ENCODE peak calls at places on chromosomes 3 and 15, in seven cellular contexts. J is psoas muscle; O is tibial artery; T is cardiac muscle cell; B is upper lobe of left lung; A is pancreas; U is CD8-positive, alpha-beta T cell. N is an unnamed sample.
A peak's percentile ranks its signal among the peaks of the same experiment; 100 is the strongest.

GRCh38 chr3:54853573-54854404 is 74.1 kb downstream of the LRTM1 start:
- DNase-seq in J (peak; percentile 78), A (peak; percentile 72), B (peak; percentile 92), U (no peak), O (peak; percentile 78), T (peak; percentile 88), N (no peak)

GRCh38 chr3:65664927-65665326 is 373.8 kb downstream of the MAGI1 start:
- DNase-seq in B (no peak), U (no peak), J (no peak), T (no peak), O (no peak), A (no peak), N (no peak)

GRCh38 chr3:158668506-158668905 is 3.9 kb downstream of the LXN start:
- DNase-seq in T (no peak), B (no peak), J (no peak), A (no peak), O (no peak), U (no peak), N (no peak)

GRCh38 chr3:49703443-49703927 is 14.1 kb downstream of the RNF123 start:
- DNase-seq in J (peak; percentile 63), O (no peak), B (no peak), A (peak; percentile 73), T (peak; percentile 68), U (peak; percentile 72), N (no peak)

GRCh38 chr15:74306801-74307217 is 60.6 kb downstream of the CYP11A1 start:
- DNase-seq in J (no peak), A (no peak), B (no peak), U (no peak), O (no peak), T (no peak), N (no peak)

GRCh38 chr3:28586325-28586724 is 237.7 kb upstream of the AZI2 start:
- DNase-seq in T (no peak), B (no peak), O (no peak), U (no peak), A (no peak), J (no peak), N (no peak)

GRCh38 chr3:47781326-47781684 is 388 bp downstream of the SMARCC1 start:
- DNase-seq in A (peak; percentile 67), U (peak; percentile 71), B (peak; percentile 95), T (peak; percentile 74), J (peak; percentile 73), O (peak; percentile 81), N (no peak)

GRCh38 chr3:162538906-162539305 is 1042.3 kb downstream of the OTOL1 start:
- DNase-seq in U (no peak), J (no peak), A (no peak), O (no peak), B (no peak), T (no peak), N (no peak)

GRCh38 chr3:149332227-149332765 is 1.1 kb downstream of the TM4SF18 start:
- DNase-seq in B (no peak), O (no peak), T (no peak), A (no peak), U (no peak), J (no peak), N (no peak)

GRCh38 chr15:36601497-36601932 is 22.1 kb downstream of the CDIN1 start:
- DNase-seq in U (no peak), O (peak; percentile 86), A (no peak), T (peak; percentile 54), J (peak; percentile 48), B (no peak), N (no peak)

GRCh38 chr3:2957115-2957514 is 153.1 kb downstream of the IL5RA start:
- DNase-seq in A (no peak), U (no peak), O (no peak), J (no peak), B (no peak), T (no peak), N (no peak)

GRCh38 chr15:61834076-61834697 is 226.1 kb downstream of the VPS13C start:
- DNase-seq in O (peak; percentile 87), U (peak; percentile 59), B (peak; percentile 94), A (peak; percentile 85), T (peak; percentile 85), J (peak; percentile 82), N (peak; percentile 19)

GRCh38 chr3:157333551-157333991 is 103.1 kb upstream of the PTX3 start:
- DNase-seq in T (no peak), U (no peak), O (no peak), J (no peak), B (no peak), A (no peak), N (no peak)
- H3K4me3 ChIP-seq in T (no peak overlapping the region), U (no peak overlapping the region), O (no peak overlapping the region), J (no peak overlapping the region), B (no peak overlapping the region), A (no peak overlapping the region), N (no peak overlapping the region)

GRCh38 chr3:113279686-113280085 is 68.3 kb downstream of the BOC start:
- DNase-seq in U (no peak), O (no peak), T (no peak), J (no peak), A (no peak), B (peak; percentile 51), N (no peak)

GRCh38 chr3:113278599-113278955 is 67.2 kb downstream of the BOC start:
- DNase-seq in J (no peak), A (no peak), B (no peak), O (no peak), T (no peak), U (no peak), N (no peak)

GRCh38 chr3:113276581-113277080 is 65.3 kb downstream of the BOC start:
- DNase-seq in A (no peak), J (no peak), B (no peak), O (no peak), U (no peak), T (no peak), N (no peak)

GRCh38 chr3:113277414-113277813 is 66.1 kb downstream of the BOC start:
- DNase-seq in A (no peak), T (no peak), U (no peak), O (no peak), B (no peak), J (no peak), N (no peak)

DNA sequence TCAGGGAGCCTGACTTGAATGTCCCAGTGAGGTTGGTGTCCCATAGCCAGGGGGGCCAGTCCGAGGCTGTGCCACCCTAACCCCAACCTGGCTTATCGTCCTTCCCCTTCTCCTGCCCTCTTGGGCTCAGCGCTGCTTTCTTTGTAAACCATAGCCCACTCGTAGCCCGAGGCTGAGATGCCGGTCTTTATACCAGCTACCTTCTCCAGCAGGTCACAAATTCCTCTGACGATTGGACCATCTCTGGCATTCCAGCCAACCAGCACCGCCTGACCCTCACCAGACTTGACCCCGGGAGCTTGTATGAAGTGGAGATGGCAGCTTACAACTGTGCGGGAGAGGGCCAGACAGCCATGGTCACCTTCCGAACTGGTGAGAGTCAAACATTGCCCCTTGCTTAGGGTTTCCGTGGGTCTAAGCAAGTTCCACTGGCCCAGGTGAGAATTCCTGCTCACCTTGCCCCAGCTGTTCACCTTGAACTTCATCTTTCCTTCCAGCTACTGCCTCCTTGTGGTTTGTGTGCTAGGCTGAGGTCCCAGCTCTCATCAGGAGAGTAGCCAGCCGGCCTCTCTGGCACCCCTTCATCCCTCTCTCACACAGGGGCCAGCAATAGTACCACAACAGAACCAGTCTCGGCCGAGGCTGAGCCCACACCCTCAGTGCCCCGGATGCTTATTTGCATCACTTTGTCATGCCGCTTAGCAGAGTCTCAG is 66.7 kb downstream of the BOC start:
- DNase-seq in J (no peak), B (no peak), O (no peak), T (no peak), A (no peak), U (no peak), N (no peak)
- TF ChIP-seq CTCF in J (no peak), B (no peak), O (no peak), T (no peak), A (no peak), U (no peak), N (no peak)

DNA sequence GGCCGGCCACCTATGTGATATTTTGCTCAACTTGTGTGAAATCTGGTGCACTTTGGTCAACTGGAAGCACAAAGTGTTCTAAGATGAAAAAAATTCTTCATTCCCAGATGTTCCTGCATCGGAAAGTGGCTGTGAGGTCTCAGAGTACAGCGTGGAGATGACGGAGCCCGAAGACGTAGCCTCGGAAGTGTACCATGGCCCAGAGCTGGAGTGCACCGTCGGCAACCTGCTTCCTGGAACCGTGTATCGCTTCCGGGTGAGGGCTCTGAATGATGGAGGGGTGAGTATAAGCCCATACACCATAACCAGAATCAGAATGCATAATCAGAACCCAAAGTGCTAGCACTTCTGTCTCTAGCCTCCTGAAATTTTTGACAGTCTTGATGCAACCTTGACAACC is 104.3 kb downstream of the GHSR start:
- DNase-seq in U (no peak), B (no peak), J (no peak), O (no peak), T (no peak), A (no peak), N (no peak)
- H3K36me3 ChIP-seq in U (peaks cover 10% of the 10 kb centered on the region), B (peaks cover 60% of the 10 kb centered on the region), J (peaks cover 16% of the 10 kb centered on the region), O (peaks cover 84% of the 10 kb centered on the region), T (peaks cover 85% of the 10 kb centered on the region), A (peaks cover 18% of the 10 kb centered on the region), N (peaks cover 5% of the 10 kb centered on the region)

GRCh38 chr3:106004137-106004600 is 135.4 kb upstream of the CBLB start:
- DNase-seq in T (no peak), U (no peak), O (no peak), A (no peak), J (no peak), B (no peak), N (no peak)

GRCh38 chr3:106006571-106006970 is 137.8 kb upstream of the CBLB start:
- DNase-seq in T (no peak), A (no peak), O (no peak), J (no peak), B (no peak), U (no peak), N (no peak)

GRCh38 chr3:106007512-106007911 is 138.7 kb upstream of the CBLB start:
- DNase-seq in T (no peak), U (no peak), J (no peak), O (no peak), A (no peak), B (no peak), N (no peak)

GRCh38 chr3:106006001-106006400 is 137.2 kb upstream of the CBLB start:
- DNase-seq in U (no peak), A (peak; percentile 13), J (no peak), B (no peak), O (no peak), T (no peak), N (no peak)

GRCh38 chr3:106004841-106005240 is 136.0 kb upstream of the CBLB start:
- DNase-seq in B (no peak), U (no peak), T (no peak), A (no peak), J (no peak), O (no peak), N (no peak)
- H3K4me3 ChIP-seq in B (no peak overlapping the region), U (no peak overlapping the region), T (no peak overlapping the region), A (no peak overlapping the region), J (no peak overlapping the region), O (no peak overlapping the region), N (no peak overlapping the region)

N was measured in kidney epithelial cell.